ENCODE peak calls at places on chromosomes 4 and X, in eight cellular contexts. R, K, I, E, U, F, L and O are unnamed samples.

GRCh38 chrX:145405012-145405411 is 157.7 kb downstream of the SPANXN1 start:
- DNase-seq in I (peak), R (peak), F (no peak), L (no peak), K (no peak), U (no peak), E (peak), O (peak)

GRCh38 chrX:82765806-82766205 is 742.3 kb upstream of the POU3F4 start:
- DNase-seq in K (no peak), R (no peak), E (no peak), I (no peak), F (no peak), U (no peak), L (no peak), O (no peak)

GRCh38 chrX:40012039-40012799 is 85.5 kb downstream of the BCOR start:
- DNase-seq in K (peak), R (no peak), U (peak), I (peak), L (no peak), F (peak), E (peak), O (peak)

GRCh38 chr4:138291431-138291830 is 49.3 kb upstream of the SLC7A11 start:
- DNase-seq in R (no peak), I (no peak), K (no peak), F (no peak), U (no peak), L (no peak), E (no peak), O (no peak)

GRCh38 chr4:106010761-106011160 is 115.5 kb downstream of the NPNT start:
- DNase-seq in F (no peak), I (no peak), L (no peak), U (no peak), K (no peak), E (no peak), R (no peak), O (no peak)

GRCh38 chrX:45070116-45071007 is 130.3 kb downstream of the DIPK2B start:
- DNase-seq in I (peak), U (no peak), R (peak), F (no peak), E (peak), L (no peak), K (no peak), O (peak)

GRCh38 chr4:118765399-118765798 is 70.5 kb downstream of the SEC24D start:
- DNase-seq in E (peak), F (no peak), K (no peak), I (peak), L (peak), U (peak), R (peak), O (no peak)

GRCh38 chr4:7365472-7366179 is 69.1 kb downstream of the PSAPL1 start:
- DNase-seq in U (no peak), L (peak), E (no peak), I (no peak), F (no peak), R (no peak), K (no peak), O (no peak)

GRCh38 chrX:40402771-40403533 is 177.8 kb upstream of the ATP6AP2 start:
- DNase-seq in E (peak), L (peak), F (no peak), I (no peak), R (peak), U (peak), K (peak), O (peak)

GRCh38 chr4:65482410-65482809 is 187.9 kb downstream of the EPHA5 start:
- DNase-seq in U (no peak), I (peak), E (no peak), K (no peak), L (no peak), F (no peak), R (no peak), O (no peak)

GRCh38 chr4:101970555-101970954 is 180.0 kb downstream of the BANK1 start:
- DNase-seq in L (no peak), K (no peak), F (no peak), U (no peak), E (no peak), I (no peak), R (no peak), O (no peak)

GRCh38 chrX:97322401-97322800 is 438.7 kb downstream of the RPA4 start:
- DNase-seq in I (no peak), L (no peak), F (no peak), U (no peak), K (no peak), R (no peak), E (no peak), O (no peak)

GRCh38 chr4:7206856-7207567 is 14.7 kb downstream of the SORCS2 start:
- DNase-seq in K (peak), U (peak), E (peak), R (peak), I (peak), F (peak), L (peak), O (no peak)

GRCh38 chr4:101067383-101067782 is 279.9 kb downstream of the PPP3CA start:
- DNase-seq in L (no peak), U (no peak), K (no peak), R (no peak), E (no peak), F (no peak), I (no peak), O (peak)

GRCh38 chr4:110516106-110516922 is 40.4 kb downstream of the ENPEP start:
- DNase-seq in K (peak), E (peak), I (peak), R (peak), U (peak), F (no peak), L (peak), O (peak)

GRCh38 chrX:54248309-54248708 is 65.3 kb upstream of the FAM120C start:
- DNase-seq in F (no peak), L (no peak), R (peak), E (no peak), K (no peak), I (peak), U (no peak), O (peak)

GRCh38 chr4:109749388-109750082 is 19.7 kb upstream of the PLA2G12A start:
- DNase-seq in L (no peak), R (no peak), F (no peak), U (no peak), E (no peak), I (no peak), K (no peak), O (no peak)

GRCh38 chr4:158490629-158491028 is 31.1 kb upstream of the RXFP1 start:
- DNase-seq in U (no peak), K (no peak), E (no peak), I (no peak), R (no peak), F (no peak), L (no peak), O (no peak)

GRCh38 chrX:100654256-100654655 is 10.3 kb downstream of the SRPX2 start:
- DNase-seq in E (no peak), F (no peak), L (no peak), R (peak), K (no peak), I (peak), U (no peak), O (peak)

GRCh38 chrX:22314211-22314610 is 41.5 kb downstream of the CBLL2 start:
- DNase-seq in E (no peak), R (no peak), L (no peak), K (no peak), U (no peak), I (peak), F (no peak), O (no peak)

GRCh38 chrX:151174581-151175282 is 1.7 kb upstream of the GPR50 start:
- DNase-seq in E (no peak), K (no peak), U (no peak), F (no peak), I (no peak), R (no peak), L (no peak), O (no peak)

GRCh38 chr4:41541697-41542096 is 3.7 kb downstream of the LIMCH1 start:
- DNase-seq in R (no peak), F (no peak), E (peak), L (peak), U (no peak), I (no peak), K (no peak), O (no peak)

GRCh38 chr4:46930866-46931265 is 21.8 kb upstream of the COX7B2 start:
- DNase-seq in I (no peak), R (no peak), K (no peak), F (no peak), U (no peak), L (no peak), E (no peak), O (no peak)

GRCh38 chrX:123464709-123465108 is 268.1 kb downstream of the THOC2 start:
- DNase-seq in R (no peak), E (no peak), U (no peak), L (no peak), K (no peak), I (no peak), F (no peak), O (no peak)

GRCh38 chr4:4783847-4784246 is 75.6 kb upstream of the MSX1 start:
- DNase-seq in L (no peak), I (no peak), R (no peak), K (no peak), F (no peak), U (no peak), E (no peak), O (no peak)

GRCh38 chr4:14871676-14872430 is 130.4 kb upstream of the CPEB2 start:
- DNase-seq in L (no peak), F (no peak), U (no peak), R (no peak), E (no peak), I (peak), K (peak), O (peak)

GRCh38 chrX:152637649-152638442 is at the start of gene GABRQ:
- DNase-seq in E (no peak), U (no peak), K (peak), F (peak), I (peak), L (no peak), R (peak), O (peak)

GRCh38 chr4:830776-831482 is 5.0 kb upstream of the CPLX1 start:
- DNase-seq in U (no peak), R (no peak), E (no peak), I (no peak), L (no peak), F (peak), K (no peak), O (no peak)

GRCh38 chrX:112931478-112931877 is 90.8 kb upstream of the AMOT start:
- DNase-seq in I (no peak), E (no peak), F (no peak), K (no peak), L (no peak), R (no peak), U (no peak), O (no peak)

GRCh38 chrX:103716967-103717366 is 6.3 kb downstream of the TMEM31 start:
- DNase-seq in F (no peak), L (no peak), E (no peak), U (peak), K (peak), I (peak), R (no peak), O (no peak)

GRCh38 chr4:33091961-33092360 is 2371.8 kb downstream of the PCDH7 start:
- DNase-seq in E (no peak), K (no peak), U (no peak), I (no peak), F (no peak), R (no peak), L (no peak), O (no peak)

GRCh38 chrX:129665916-129666644 is 11.3 kb upstream of the APLN start:
- DNase-seq in E (no peak), K (no peak), U (no peak), L (no peak), I (peak), F (no peak), R (peak), O (no peak)

GRCh38 chr4:32196950-32197688 is 1477.0 kb downstream of the PCDH7 start:
- DNase-seq in F (no peak), R (no peak), I (no peak), K (no peak), L (no peak), U (no peak), E (no peak), O (no peak)

GRCh38 chr4:132683957-132684356 is 465.1 kb upstream of the PCDH10 start:
- DNase-seq in E (no peak), I (no peak), R (no peak), F (no peak), L (no peak), U (no peak), K (no peak), O (peak)

GRCh38 chr4:125741825-125742452 is 427.2 kb downstream of the FAT4 start:
- DNase-seq in K (no peak), E (no peak), I (peak), L (no peak), F (no peak), U (no peak), R (no peak), O (peak)

GRCh38 chrX:139559383-139560042 is 29.0 kb downstream of the F9 start:
- DNase-seq in R (peak), K (peak), U (peak), I (peak), L (peak), F (no peak), E (peak), O (peak)

GRCh38 chr4:6349896-6350295 is 80.2 kb downstream of the WFS1 start:
- DNase-seq in L (no peak), E (no peak), U (no peak), R (no peak), K (no peak), I (no peak), F (no peak), O (no peak)

GRCh38 chrX:47650164-47651042 is at the start of gene ELK1:
- DNase-seq in F (peak), U (peak), K (peak), R (peak), E (peak), I (peak), L (peak), O (peak)
- TF ChIP-seq POLR2A in F (peak), U (peak), K (peak), R (peak), E (peak), I (no peak), L (no peak), O (peak)

GRCh38 chr4:3127129-3127528 is 52.6 kb downstream of the HTT start:
- DNase-seq in I (no peak), K (no peak), F (no peak), R (no peak), U (no peak), E (no peak), L (no peak), O (no peak)

GRCh38 chr4:3134201-3134600 is 59.7 kb downstream of the HTT start:
- DNase-seq in U (no peak), L (no peak), I (no peak), R (no peak), E (no peak), F (no peak), K (no peak), O (no peak)

GRCh38 chr4:3128058-3128457 is 53.6 kb downstream of the HTT start:
- DNase-seq in F (no peak), I (no peak), R (no peak), L (no peak), U (no peak), E (no peak), K (no peak), O (no peak)

GRCh38 chr4:3128976-3129375 is 54.5 kb downstream of the HTT start:
- DNase-seq in K (no peak), I (no peak), U (no peak), R (no peak), F (no peak), E (no peak), L (no peak), O (no peak)

DNA sequence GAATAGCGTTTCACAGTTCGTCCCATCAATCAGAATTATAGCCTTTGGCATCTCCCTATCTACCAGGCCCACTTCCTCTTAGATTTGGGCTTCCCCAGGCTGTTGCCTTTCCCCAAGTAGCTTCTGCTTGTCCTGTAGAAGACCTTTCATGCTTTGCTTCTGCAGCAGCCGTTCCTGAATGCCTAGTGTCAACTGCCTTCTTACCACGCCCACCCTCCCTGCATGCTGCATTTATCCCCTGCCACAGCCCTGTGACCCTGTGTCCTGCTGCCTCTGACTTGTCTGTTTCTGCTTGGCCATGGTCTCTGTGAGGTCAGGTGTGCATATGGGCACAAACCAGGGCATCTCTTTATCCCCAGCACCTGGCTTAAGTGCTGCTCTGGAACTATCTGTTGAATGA is 56.3 kb downstream of the HTT start:
- DNase-seq in U (no peak), R (no peak), K (no peak), I (no peak), L (no peak), F (no peak), E (no peak), O (no peak)
- TF ChIP-seq POLR2A in U (no peak), R (no peak), K (no peak), I (no peak), L (no peak), F (no peak), E (no peak), O (no peak)

GRCh38 chr4:73069338-73070071 is at the start of gene COX18:
- DNase-seq in R (peak), K (peak), L (peak), U (peak), E (peak), F (peak), I (peak), O (peak)
- TF ChIP-seq POLR2A in R (peak), K (peak), L (no peak), U (peak), E (no peak), F (peak), I (peak), O (peak)

DNA sequence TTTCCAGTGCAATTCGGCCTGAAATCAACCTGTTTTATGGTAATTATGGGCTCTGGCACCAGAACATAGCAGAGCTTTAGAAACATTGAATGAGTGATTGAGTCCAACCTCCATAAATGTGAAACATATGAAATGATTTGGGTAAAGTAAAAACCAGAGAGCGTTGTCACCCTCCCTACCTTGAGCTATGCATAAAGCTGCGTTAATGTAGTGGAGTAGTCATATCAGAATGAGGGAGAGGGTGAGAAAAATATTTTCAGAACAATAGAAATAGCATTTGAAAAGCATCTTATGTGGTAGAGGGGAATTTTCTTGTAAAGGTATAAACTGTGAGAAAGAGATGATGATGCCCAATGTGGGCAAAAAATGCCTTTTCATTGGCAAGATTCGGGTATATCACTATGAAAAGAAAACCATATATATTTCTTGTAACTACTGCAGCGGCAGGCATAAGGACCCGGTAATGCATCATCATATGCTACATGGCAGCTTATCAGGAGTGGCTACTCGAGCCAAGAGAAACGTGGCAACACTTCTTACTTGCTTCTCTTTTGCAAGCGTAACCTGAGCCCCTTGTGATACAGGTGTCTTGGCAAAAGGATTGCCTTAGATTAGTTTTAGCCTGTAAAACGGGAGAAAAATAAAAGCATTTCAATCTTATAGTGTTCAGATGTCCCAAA is 280.1 kb downstream of the SPRY1 start:
- DNase-seq in R (no peak), F (no peak), K (no peak), I (no peak), L (no peak), E (no peak), U (no peak), O (no peak)
- TF ChIP-seq POLR2A in R (no peak), F (no peak), K (no peak), I (no peak), L (no peak), E (no peak), U (no peak), O (no peak)